ENCODE peak calls at places on chromosomes 4 and X, in seven cellular contexts. X is right atrium auricular region, B is upper lobe of right lung, P is AG04450, N is lower lobe of right lung, F is suprapubic skin, S is prostate gland. I is an unnamed sample.

GRCh38 chr4:180828455-180829018 is 1414.7 kb upstream of the TENM3 start:
- DNase-seq in X (no peak), B (no peak), P (peak), N (no peak), F (no peak), S (peak), I (no peak)

GRCh38 chrX:148665001-148665400 is 164.6 kb downstream of the AFF2 start:
- DNase-seq in X (no peak), B (no peak), P (no peak), N (no peak), F (no peak), S (no peak), I (no peak)

GRCh38 chrX:6015423-6015822 is 213.2 kb downstream of the NLGN4X start:
- DNase-seq in X (no peak), B (no peak), P (no peak), N (no peak), F (no peak), S (no peak), I (no peak)

GRCh38 chr4:42630908-42631307 is 26.0 kb downstream of the ATP8A1 start:
- DNase-seq in X (no peak), B (no peak), P (no peak), N (no peak), F (no peak), S (no peak), I (no peak)

GRCh38 chrX:41730101-41730500 is 6.1 kb downstream of the GPR82 start:
- DNase-seq in X (no peak), B (no peak), P (no peak), N (no peak), F (no peak), S (no peak), I (no peak)

GRCh38 chr4:20916106-20916505 is 215.8 kb downstream of the PACRGL start:
- DNase-seq in X (no peak), B (no peak), P (no peak), N (no peak), F (no peak), S (no peak), I (no peak)

GRCh38 chr4:97774347-97774989 is 368.8 kb downstream of the STPG2 start:
- DNase-seq in X (no peak), B (no peak), P (no peak), N (no peak), F (no peak), S (no peak), I (no peak)

GRCh38 chr4:105709081-105709450 is 482 bp downstream of the GSTCD start:
- DNase-seq in X (no peak), B (no peak), P (no peak), N (no peak), F (no peak), S (no peak), I (no peak)

GRCh38 chr4:6450709-6451108 is 21.7 kb downstream of the PPP2R2C start:
- DNase-seq in X (no peak), B (no peak), P (no peak), N (no peak), F (no peak), S (no peak), I (no peak)

GRCh38 chrX:47502591-47503222 is 19.7 kb upstream of the ZNF41 start:
- DNase-seq in X (no peak), B (no peak), P (no peak), N (no peak), F (no peak), S (no peak), I (no peak)

GRCh38 chrX:102546818-102547493 is 30.4 kb upstream of the TMSB15A start:
- DNase-seq in X (no peak), B (no peak), P (no peak), N (no peak), F (no peak), S (no peak), I (no peak)

GRCh38 chr4:102599887-102600286 is 98.7 kb downstream of the NFKB1 start:
- DNase-seq in X (no peak), B (no peak), P (no peak), N (no peak), F (no peak), S (no peak), I (no peak)

GRCh38 chr4:4981427-4981826 is 37.8 kb downstream of the CYTL1 start:
- DNase-seq in X (no peak), B (no peak), P (no peak), N (no peak), F (no peak), S (no peak), I (no peak)

GRCh38 chr4:145734051-145734450 is 54.1 kb downstream of the C4orf51 start:
- DNase-seq in X (no peak), B (no peak), P (no peak), N (no peak), F (no peak), S (no peak), I (no peak)

GRCh38 chrX:48468693-48469691 is 1.1 kb downstream of the SLC38A5 start:
- DNase-seq in X (no peak), B (no peak), P (no peak), N (no peak), F (no peak), S (no peak), I (no peak)

GRCh38 chr4:3354455-3354811 is 61.6 kb downstream of the RGS12 start:
- DNase-seq in X (no peak), B (no peak), P (no peak), N (no peak), F (no peak), S (no peak), I (no peak)

GRCh38 chr4:108355523-108356208 is 186.9 kb upstream of the LEF1 start:
- DNase-seq in X (no peak), B (no peak), P (no peak), N (no peak), F (no peak), S (no peak), I (no peak)

GRCh38 chr4:3408793-3409330 is 32.9 kb upstream of the HGFAC start:
- DNase-seq in X (no peak), B (peak), P (no peak), N (no peak), F (peak), S (no peak), I (no peak)

GRCh38 chr4:184843984-184844554 is 18.3 kb upstream of the ACSL1 start:
- DNase-seq in X (peak), B (no peak), P (no peak), N (no peak), F (no peak), S (no peak), I (no peak)

GRCh38 chrX:71493111-71493613 is 39.7 kb upstream of the OGT start:
- DNase-seq in X (no peak), B (no peak), P (no peak), N (peak), F (no peak), S (peak), I (peak)

GRCh38 chrX:36963069-36963808 is 44.9 kb upstream of the FAM47C start:
- DNase-seq in X (no peak), B (no peak), P (no peak), N (no peak), F (no peak), S (no peak), I (no peak)

GRCh38 chrX:42869659-42870476 is 91.9 kb upstream of the PPP1R2C start:
- DNase-seq in X (no peak), B (no peak), P (no peak), N (no peak), F (no peak), S (no peak), I (no peak)

GRCh38 chrX:11629593-11630211 is 36.0 kb downstream of the ARHGAP6 start:
- DNase-seq in X (no peak), B (no peak), P (peak), N (peak), F (no peak), S (no peak), I (peak)

GRCh38 chr4:163003979-163004378 is 162.7 kb downstream of the NAF1 start:
- DNase-seq in X (no peak), B (no peak), P (no peak), N (no peak), F (no peak), S (no peak), I (no peak)

GRCh38 chrX:39808471-39808917 is 289.3 kb downstream of the BCOR start:
- DNase-seq in X (no peak), B (no peak), P (no peak), N (no peak), F (no peak), S (no peak), I (no peak)

GRCh38 chr4:185359767-185360446 is 35.8 kb downstream of the LRP2BP start:
- DNase-seq in X (no peak), B (no peak), P (peak), N (no peak), F (no peak), S (no peak), I (no peak)

GRCh38 chr4:162838671-162839070 is 328.0 kb downstream of the NAF1 start:
- DNase-seq in X (no peak), B (no peak), P (no peak), N (no peak), F (no peak), S (no peak), I (no peak)

GRCh38 chr4:159484861-159485260 is 382.0 kb downstream of the RAPGEF2 start:
- DNase-seq in X (no peak), B (no peak), P (no peak), N (no peak), F (no peak), S (no peak), I (no peak)

DNA sequence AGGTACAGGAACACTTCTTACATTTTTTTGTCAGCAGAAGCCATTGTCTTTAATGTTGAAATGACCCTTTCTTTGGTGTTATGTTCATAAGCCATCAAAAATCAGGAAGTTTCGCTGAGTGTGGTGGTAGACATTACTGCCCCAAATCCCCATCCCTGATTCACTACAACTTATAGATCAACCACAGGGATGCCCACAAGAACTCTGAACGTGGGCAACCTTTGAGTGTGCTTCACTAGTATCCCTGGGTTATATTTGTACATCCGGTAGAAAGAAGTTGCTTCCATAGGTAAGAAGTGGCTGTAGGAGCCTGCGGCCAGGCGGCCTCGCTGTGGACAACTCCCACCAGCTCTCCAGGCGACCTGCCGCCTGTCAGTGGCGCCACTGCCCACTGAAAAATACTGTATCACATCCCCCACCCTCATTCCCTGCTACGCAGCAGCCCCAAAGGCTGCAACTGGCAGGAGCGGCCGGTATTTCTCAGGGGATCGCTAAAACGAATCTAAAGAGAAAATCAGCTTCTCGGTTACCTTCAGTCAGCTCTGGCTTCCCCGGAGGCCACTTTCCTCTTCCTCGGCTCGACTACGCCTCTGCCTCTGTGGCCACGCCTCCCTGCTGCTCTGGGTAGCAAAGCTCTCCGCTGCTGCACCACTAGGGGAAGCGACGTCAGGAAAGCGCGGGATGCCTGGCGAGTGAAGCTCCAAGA is 13.9 kb upstream of the ETDC start:
- DNase-seq in X (no peak), B (peak), P (peak), N (peak), F (no peak), S (no peak), I (no peak)
- TF ChIP-seq CTCF in X (peak), B (peak), P (peak), N (no peak), F (no peak), S (no peak), I (no peak)

DNA sequence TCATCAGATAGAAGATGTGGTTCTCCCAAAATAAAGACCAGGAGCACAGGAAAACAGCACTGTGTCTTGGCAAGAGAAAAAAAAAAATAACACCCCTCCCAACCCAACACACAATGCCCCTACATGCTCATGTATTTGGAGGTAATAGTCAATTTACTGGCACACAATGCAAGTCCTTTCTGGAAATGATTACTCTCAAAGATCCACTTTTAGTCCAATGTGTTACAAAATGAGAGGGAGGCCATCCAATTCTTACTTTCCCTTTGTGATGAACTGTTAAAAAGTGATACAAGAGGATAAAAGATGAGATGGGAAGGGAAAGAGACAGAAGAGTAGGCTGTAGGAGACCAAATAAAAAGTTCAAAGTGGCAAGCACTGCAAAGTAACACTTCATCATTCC is 180.3 kb upstream of the DKK2 start:
- DNase-seq in X (no peak), B (no peak), P (no peak), N (no peak), F (no peak), S (no peak), I (no peak)
- H3K27ac ChIP-seq in X (no peak), B (no peak), P (no peak), N (no peak), F (no peak), S (no peak), I (no peak)

DNA sequence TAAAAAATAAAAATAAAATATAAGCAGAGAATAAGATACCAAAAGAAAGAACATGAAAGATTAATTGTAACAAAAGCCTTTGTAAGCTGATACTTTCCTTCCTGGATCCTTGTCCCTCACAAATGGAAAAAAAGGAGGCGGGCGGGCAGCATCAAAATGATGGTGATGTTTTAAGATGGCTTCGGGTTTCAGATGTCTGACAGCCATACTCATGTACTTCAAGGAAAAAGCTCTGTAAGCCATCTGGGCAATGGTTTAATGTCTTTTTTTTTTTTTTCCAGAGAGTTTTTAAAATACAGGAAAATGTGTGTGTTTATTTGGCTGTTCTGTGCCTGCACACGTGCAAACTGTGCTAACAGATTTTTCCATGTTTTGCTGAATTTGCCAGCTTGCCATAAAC is 36.0 kb downstream of the AFAP1 start:
- DNase-seq in X (peak), B (no peak), P (no peak), N (no peak), F (no peak), S (no peak), I (no peak)
- H3K4me3 ChIP-seq in X (no peak), B (no peak), P (no peak), N (no peak), F (no peak), S (no peak), I (peak)

DNA sequence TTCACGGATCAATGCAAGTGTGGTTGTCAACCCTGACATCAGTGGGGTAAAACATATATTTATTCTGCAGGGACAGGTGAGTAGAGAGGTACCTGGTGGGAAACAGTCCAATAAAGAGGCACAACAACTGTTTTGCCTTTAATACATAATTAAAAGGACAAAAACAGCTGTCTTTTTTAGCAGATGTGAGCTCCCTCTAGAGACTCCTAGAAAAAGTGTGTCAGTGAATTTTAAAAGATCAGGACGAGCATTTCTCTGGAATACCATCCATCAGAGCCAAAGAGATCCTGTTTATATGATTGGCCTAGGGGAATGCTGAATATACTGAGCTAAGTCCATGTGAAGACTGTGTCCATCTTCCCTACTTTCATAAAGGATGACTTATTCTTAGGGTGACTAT is 58.3 kb downstream of the TMEM144 start:
- DNase-seq in X (no peak), B (no peak), P (no peak), N (no peak), F (no peak), S (no peak), I (no peak)
- TF ChIP-seq CTCF in X (no peak), B (no peak), P (peak), N (no peak), F (no peak), S (no peak), I (no peak)

GRCh38 chr4:150305995-150306394 is 227.8 kb downstream of the DCLK2 start:
- DNase-seq in X (no peak), B (no peak), P (no peak), N (no peak), F (no peak), S (no peak), I (no peak)

GRCh38 chr4:150310159-150310895 is 232.1 kb downstream of the DCLK2 start:
- DNase-seq in X (no peak), B (no peak), P (peak), N (no peak), F (no peak), S (no peak), I (no peak)

GRCh38 chr4:150314031-150314430 is 235.8 kb downstream of the DCLK2 start:
- DNase-seq in X (no peak), B (no peak), P (no peak), N (no peak), F (no peak), S (no peak), I (no peak)

GRCh38 chr4:150306719-150307118 is 228.5 kb downstream of the DCLK2 start:
- DNase-seq in X (no peak), B (no peak), P (no peak), N (no peak), F (no peak), S (no peak), I (no peak)

DNA sequence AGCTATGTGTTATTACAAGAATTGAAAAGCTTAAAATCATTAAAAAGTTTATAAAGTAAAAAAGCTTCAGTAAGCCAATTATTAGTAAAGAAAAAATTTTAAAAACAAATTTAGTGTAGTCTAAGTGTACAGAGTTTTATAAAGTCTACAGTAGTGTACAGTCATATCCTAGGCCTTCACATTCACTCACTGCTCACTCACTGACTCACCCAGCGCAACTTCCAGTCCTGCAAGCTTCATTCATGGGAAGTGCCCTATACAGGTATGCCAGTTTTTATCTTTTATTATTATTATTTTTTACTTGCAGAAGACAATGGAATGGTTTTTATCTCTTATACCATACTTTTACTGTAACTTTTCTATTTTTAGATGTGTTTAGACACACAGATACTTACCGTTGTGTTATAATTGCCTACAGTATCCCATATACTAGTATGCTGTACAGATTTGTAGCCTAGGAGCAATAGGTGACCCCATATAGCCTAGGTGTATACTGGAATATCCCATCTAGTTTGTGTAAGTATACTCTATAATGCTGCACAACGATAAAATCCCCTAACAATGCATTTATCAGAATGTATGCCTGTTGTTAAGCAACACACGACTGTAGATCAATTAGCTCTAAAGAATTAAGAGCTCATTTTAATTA is 230.7 kb downstream of the DCLK2 start:
- DNase-seq in X (no peak), B (no peak), P (no peak), N (no peak), F (no peak), S (no peak), I (no peak)
- H3K27ac ChIP-seq in X (no peak), B (no peak), P (no peak), N (no peak), F (no peak), S (no peak), I (no peak)

DNA sequence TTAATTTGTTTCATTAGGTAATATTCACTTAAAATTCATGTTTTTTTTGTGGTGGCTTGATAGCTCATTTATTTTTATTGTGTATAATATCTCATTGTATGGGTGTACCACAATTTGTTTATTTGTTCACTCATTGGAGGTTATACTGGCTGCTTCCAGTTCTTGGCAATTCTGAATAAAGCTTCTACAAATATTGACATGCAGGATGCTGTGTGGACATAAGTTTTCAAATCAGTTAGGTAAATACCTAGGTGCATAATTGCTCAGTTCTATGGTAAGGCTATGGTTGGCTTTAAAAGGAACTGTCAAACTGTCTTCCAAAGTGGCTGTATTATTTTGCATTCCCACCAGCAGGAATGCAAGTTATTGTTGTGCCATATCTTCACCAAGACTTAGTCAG is 504.5 kb upstream of the GALNTL6 start:
- DNase-seq in X (no peak), B (no peak), P (no peak), N (no peak), F (no peak), S (no peak), I (no peak)
- H3K4me3 ChIP-seq in X (no peak), B (no peak), P (no peak), N (no peak), F (no peak), S (no peak), I (no peak)

DNA sequence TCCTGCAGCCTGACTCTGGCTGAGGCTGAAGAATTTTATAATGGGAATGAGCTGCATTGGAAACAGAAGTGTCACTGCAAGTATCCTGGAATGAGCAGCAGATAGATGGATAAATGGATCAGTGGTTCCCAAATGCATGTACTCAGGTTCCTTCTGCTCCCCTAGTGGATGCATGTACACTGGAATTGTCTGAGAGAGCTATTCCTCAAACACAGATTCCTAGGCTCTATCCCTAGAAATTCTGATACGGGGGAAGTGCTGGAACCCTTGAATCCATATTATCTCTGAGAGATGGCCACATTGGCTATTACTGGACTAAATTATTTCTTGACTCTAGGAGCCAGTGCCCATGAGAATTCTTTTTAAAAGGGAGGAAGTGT is 64.8 kb downstream of the TMEM131L start:
- DNase-seq in X (no peak), B (no peak), P (no peak), N (no peak), F (no peak), S (no peak), I (no peak)
- TF ChIP-seq CTCF in X (peak), B (no peak), P (peak), N (no peak), F (no peak), S (no peak), I (no peak)

GRCh38 chrX:82333575-82333974 is 1131.7 kb downstream of the SH3BGRL start:
- DNase-seq in X (no peak), B (no peak), P (no peak), N (no peak), F (no peak), S (no peak), I (no peak)
- H3K27ac ChIP-seq in X (no peak), B (no peak), P (no peak), N (no peak), F (no peak), S (no peak), I (no peak)

GRCh38 chr4:129342820-129343219 is 246.9 kb downstream of the C4orf33 start:
- DNase-seq in X (no peak), B (no peak), P (no peak), N (no peak), F (no peak), S (no peak), I (no peak)
- H3K4me3 ChIP-seq in X (no peak), B (no peak), P (peak), N (peak), F (no peak), S (no peak), I (no peak)

I was measured in ascending aorta.